ENCODE peak calls at places on chromosome 13, in four cellular contexts. One of them, this sample, is unnamed.

GRCh38 chr13:29924951-29925350 is 74.5 kb upstream of the UBL3 start:
- DNase-seq in A549: no peak
- DNase-seq in lower leg skin: no peak
- DNase-seq in HCT116: no peak
- DNase-seq in this sample: no peak

GRCh38 chr13:59409651-59410200 is 754.0 kb downstream of the DIAPH3 start:
- DNase-seq in HCT116: no peak
- DNase-seq in A549: no peak
- DNase-seq in lower leg skin: no peak
- DNase-seq in this sample: no peak

GRCh38 chr13:36163809-36164308 is 32.7 kb upstream of the DCLK1 start:
- DNase-seq in HCT116: no peak
- DNase-seq in A549: no peak
- DNase-seq in lower leg skin: peak
- DNase-seq in this sample: no peak

GRCh38 chr13:34020388-34020787 is 202.4 kb downstream of the RFC3 start:
- DNase-seq in HCT116: no peak
- DNase-seq in A549: no peak
- DNase-seq in lower leg skin: no peak
- DNase-seq in this sample: no peak

GRCh38 chr13:38542601-38543000 is 144.3 kb upstream of the FREM2 start:
- DNase-seq in lower leg skin: peak
- DNase-seq in A549: no peak
- DNase-seq in HCT116: no peak
- DNase-seq in this sample: peak

GRCh38 chr13:60620611-60621395 is 223.8 kb downstream of the TDRD3 start:
- DNase-seq in A549: no peak
- DNase-seq in lower leg skin: no peak
- DNase-seq in HCT116: no peak
- DNase-seq in this sample: no peak

GRCh38 chr13:80469841-80470378 is 129.0 kb upstream of the SPRY2 start:
- DNase-seq in A549: peak
- DNase-seq in lower leg skin: peak
- DNase-seq in HCT116: no peak
- DNase-seq in this sample: peak

GRCh38 chr13:58926858-58927257 is 1236.9 kb downstream of the DIAPH3 start:
- DNase-seq in A549: no peak
- DNase-seq in lower leg skin: no peak
- DNase-seq in HCT116: no peak
- DNase-seq in this sample: no peak

GRCh38 chr13:29497137-29497654 is 98.3 kb downstream of the SLC7A1 start:
- DNase-seq in A549: no peak
- DNase-seq in HCT116: no peak
- DNase-seq in lower leg skin: no peak
- DNase-seq in this sample: no peak

GRCh38 chr13:76889254-76889653 is 3.0 kb upstream of the KCTD12 start:
- DNase-seq in HCT116: no peak
- DNase-seq in lower leg skin: no peak
- DNase-seq in A549: no peak
- DNase-seq in this sample: no peak

GRCh38 chr13:83065136-83065535 is 817.1 kb downstream of the SLITRK1 start:
- DNase-seq in HCT116: no peak
- DNase-seq in A549: no peak
- DNase-seq in lower leg skin: peak
- DNase-seq in this sample: no peak

GRCh38 chr13:67238277-67238859 is 8.2 kb upstream of the PCDH9 start:
- DNase-seq in HCT116: peak
- DNase-seq in A549: no peak
- DNase-seq in lower leg skin: no peak
- DNase-seq in this sample: no peak

GRCh38 chr13:39490136-39490535 is 112.9 kb downstream of the LHFPL6 start:
- DNase-seq in A549: no peak
- DNase-seq in lower leg skin: no peak
- DNase-seq in HCT116: no peak
- DNase-seq in this sample: no peak

GRCh38 chr13:24118576-24118975 is 41.9 kb upstream of the SPATA13 start:
- DNase-seq in lower leg skin: no peak
- DNase-seq in HCT116: no peak
- DNase-seq in A549: no peak
- DNase-seq in this sample: no peak

GRCh38 chr13:97285221-97285955 is 63.3 kb downstream of the MBNL2 start:
- DNase-seq in lower leg skin: no peak
- DNase-seq in A549: no peak
- DNase-seq in HCT116: no peak
- DNase-seq in this sample: no peak

GRCh38 chr13:62049992-62050391 is 634.3 kb upstream of the PCDH20 start:
- DNase-seq in A549: no peak
- DNase-seq in lower leg skin: no peak
- DNase-seq in HCT116: no peak
- DNase-seq in this sample: no peak

GRCh38 chr13:90534617-90535340 is 812.7 kb upstream of the MIR17HG start:
- DNase-seq in HCT116: no peak
- DNase-seq in lower leg skin: no peak
- DNase-seq in A549: no peak
- DNase-seq in this sample: no peak

GRCh38 chr13:80884031-80884785 is 543.3 kb upstream of the SPRY2 start:
- DNase-seq in lower leg skin: no peak
- DNase-seq in HCT116: no peak
- DNase-seq in A549: no peak
- DNase-seq in this sample: no peak

GRCh38 chr13:76667551-76667950 is 218.7 kb downstream of the KCTD12 start:
- DNase-seq in A549: peak
- DNase-seq in HCT116: no peak
- DNase-seq in lower leg skin: no peak
- DNase-seq in this sample: no peak

GRCh38 chr13:60627071-60627686 is 230.2 kb downstream of the TDRD3 start:
- DNase-seq in lower leg skin: no peak
- DNase-seq in A549: peak
- DNase-seq in HCT116: peak
- DNase-seq in this sample: peak

GRCh38 chr13:25440081-25440480 is 68.3 kb downstream of the ATP8A2 start:
- DNase-seq in A549: no peak
- DNase-seq in lower leg skin: no peak
- DNase-seq in HCT116: no peak
- DNase-seq in this sample: no peak

GRCh38 chr13:37225414-37226047 is 120.1 kb upstream of the CSNK1A1L start:
- DNase-seq in HCT116: no peak
- DNase-seq in lower leg skin: no peak
- DNase-seq in A549: no peak
- DNase-seq in this sample: no peak

DNA sequence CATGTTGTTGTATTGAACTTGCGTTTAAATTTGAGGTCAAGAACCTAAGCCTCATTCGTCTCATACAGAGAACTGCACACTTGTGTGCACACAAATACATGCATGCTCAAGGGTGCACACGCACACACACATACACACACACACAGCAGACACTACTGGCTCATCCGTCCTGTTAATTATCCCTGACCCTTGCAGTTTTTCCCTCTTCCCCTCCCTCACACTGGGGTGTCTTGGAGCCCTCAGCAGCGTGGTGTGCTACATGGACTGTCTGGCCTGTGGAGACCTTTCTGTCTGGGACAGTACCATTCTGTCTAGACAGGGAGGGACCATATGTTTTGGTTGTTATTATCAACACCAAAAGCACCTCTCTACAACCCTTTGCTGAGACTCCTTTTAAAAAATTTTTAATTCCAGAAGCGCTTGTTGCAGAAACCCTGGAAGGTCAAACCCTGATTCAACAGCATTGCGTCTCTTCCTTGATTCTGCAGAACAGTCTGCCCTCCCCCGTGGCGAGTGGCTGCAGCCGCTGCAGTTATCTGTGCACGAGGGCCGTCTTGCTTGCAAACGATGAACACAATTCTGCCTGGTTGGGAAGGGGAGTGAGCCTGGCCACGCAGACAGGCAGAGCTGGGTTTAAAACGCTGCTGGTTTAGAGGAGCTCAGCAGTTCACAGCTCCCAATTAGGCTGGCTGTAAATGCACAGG is 374.0 kb downstream of the IRS2 start:
- DNase-seq in A549: peak
- DNase-seq in HCT116: peak
- DNase-seq in lower leg skin: peak
- DNase-seq in this sample: no peak
- TF ChIP-seq POLR2A in A549: peak
- TF ChIP-seq POLR2A in HCT116: no peak
- TF ChIP-seq POLR2A in lower leg skin: no peak
- TF ChIP-seq POLR2A in this sample: no peak

GRCh38 chr13:40535345-40535836 is 131.1 kb downstream of the FOXO1 start:
- DNase-seq in HCT116: no peak
- DNase-seq in lower leg skin: no peak
- DNase-seq in A549: no peak
- DNase-seq in this sample: no peak

GRCh38 chr13:40534456-40534855 is 132.0 kb downstream of the FOXO1 start:
- DNase-seq in HCT116: no peak
- DNase-seq in lower leg skin: no peak
- DNase-seq in A549: no peak
- DNase-seq in this sample: no peak

GRCh38 chr13:40537146-40537895 is 129.1 kb downstream of the FOXO1 start:
- DNase-seq in lower leg skin: no peak
- DNase-seq in HCT116: no peak
- DNase-seq in A549: no peak
- DNase-seq in this sample: no peak

GRCh38 chr13:40533072-40533471 is 133.4 kb downstream of the FOXO1 start:
- DNase-seq in A549: no peak
- DNase-seq in HCT116: no peak
- DNase-seq in lower leg skin: no peak
- DNase-seq in this sample: no peak

GRCh38 chr13:40536443-40537113 is 129.9 kb downstream of the FOXO1 start:
- DNase-seq in HCT116: no peak
- DNase-seq in A549: peak
- DNase-seq in lower leg skin: no peak
- DNase-seq in this sample: no peak
- TF ChIP-seq POLR2A in HCT116: no peak
- TF ChIP-seq POLR2A in A549: no peak
- TF ChIP-seq POLR2A in lower leg skin: no peak
- TF ChIP-seq POLR2A in this sample: no peak

DNA sequence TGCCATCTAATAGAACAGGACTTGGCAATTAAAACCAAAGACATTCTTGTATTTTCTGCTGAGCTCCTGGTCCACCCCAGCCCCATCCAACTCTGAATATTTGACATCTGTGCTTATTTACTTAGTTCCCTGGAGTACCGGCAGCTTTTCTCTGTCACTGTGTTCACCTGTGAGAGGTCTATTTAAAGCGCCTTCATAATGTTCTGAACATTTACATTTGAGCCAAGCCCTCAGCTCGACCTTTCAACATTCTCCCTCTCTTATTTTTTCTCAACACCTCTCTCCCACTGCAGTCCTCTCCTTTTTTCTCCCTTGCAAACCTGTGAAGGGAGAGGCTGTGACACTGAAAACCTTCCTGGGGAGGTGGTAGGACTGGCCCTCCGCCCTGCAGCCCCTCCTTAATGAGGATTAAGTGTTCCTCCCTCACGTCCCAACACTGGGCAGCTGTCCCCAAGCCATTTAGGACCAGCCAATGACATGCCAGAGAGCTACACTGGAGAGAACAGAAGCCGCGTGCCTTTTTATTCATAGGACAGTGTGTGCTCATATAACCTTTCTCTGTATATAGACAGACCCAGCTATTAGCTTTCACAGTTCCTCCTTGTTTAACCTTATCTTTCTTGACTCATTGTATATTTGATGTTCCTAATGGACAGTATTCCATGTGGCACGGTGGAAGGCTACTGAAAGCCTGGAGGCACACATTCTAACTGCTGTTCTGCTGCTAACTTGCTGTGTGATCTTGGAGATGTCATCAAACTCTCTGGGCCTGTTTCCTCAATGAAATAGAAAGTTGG is 134.8 kb downstream of the NUFIP1 start:
- DNase-seq in lower leg skin: peak
- DNase-seq in A549: no peak
- DNase-seq in HCT116: no peak
- DNase-seq in this sample: no peak
- TF ChIP-seq POLR2A in lower leg skin: no peak
- TF ChIP-seq POLR2A in A549: no peak
- TF ChIP-seq POLR2A in HCT116: no peak
- TF ChIP-seq POLR2A in this sample: no peak

GRCh38 chr13:113758651-113759524 is at the start of gene TMEM255B:
- DNase-seq in HCT116: peak
- DNase-seq in lower leg skin: peak
- DNase-seq in A549: peak
- DNase-seq in this sample: peak
- TF ChIP-seq POLR2A in HCT116: no peak
- TF ChIP-seq POLR2A in lower leg skin: no peak
- TF ChIP-seq POLR2A in A549: no peak
- TF ChIP-seq POLR2A in this sample: no peak